ENCODE peak calls at places on chromosomes 12 and 14, in eight cellular contexts. C is tibial nerve, K is transverse colon, J is uterus, P is esophagus squamous epithelium, Z is endothelial cell of umbilical vein, Y is IMR-90, M is stomach. T is an unnamed sample.

GRCh38 chr12:68612245-68612644 is 1.5 kb downstream of the RAP1B start:
- DNase-seq in K (no peak), Z (peak), C (no peak), M (no peak), J (no peak), Y (peak), P (no peak), T (peak)

GRCh38 chr12:68180792-68181744 is 21.5 kb upstream of the IFNG start:
- DNase-seq in Y (no peak), M (no peak), P (no peak), J (no peak), C (no peak), K (no peak), Z (no peak), T (peak)

GRCh38 chr14:91289464-91289863 is 45.0 kb upstream of the GPR68 start:
- DNase-seq in P (no peak), M (no peak), C (no peak), J (no peak), Z (no peak), Y (no peak), K (no peak), T (no peak)

GRCh38 chr14:99158646-99159165 is 113.3 kb downstream of the BCL11B start:
- DNase-seq in C (no peak), J (no peak), P (no peak), K (no peak), Y (no peak), M (peak), Z (no peak), T (no peak)

GRCh38 chr14:63677891-63678379 is 36.3 kb upstream of the WDR89 start:
- DNase-seq in J (no peak), Z (peak), P (no peak), K (peak), Y (peak), M (no peak), C (no peak), T (peak)

GRCh38 chr12:7806863-7807487 is 17.8 kb downstream of the NANOG start:
- DNase-seq in C (peak), P (no peak), Z (peak), M (peak), Y (peak), J (peak), K (peak), T (peak)

GRCh38 chr12:132786192-132786591 is 24.6 kb upstream of the ANKLE2 start:
- DNase-seq in K (no peak), C (no peak), P (no peak), M (no peak), Z (no peak), Y (no peak), J (no peak), T (no peak)

GRCh38 chr14:81710232-81710845 is 176.7 kb upstream of the SEL1L start:
- DNase-seq in C (no peak), P (no peak), Y (peak), J (no peak), Z (no peak), M (no peak), K (no peak), T (peak)

GRCh38 chr12:101697930-101698781 is 716 bp downstream of the CHPT1 start:
- DNase-seq in J (peak), Y (peak), P (no peak), C (peak), K (peak), M (peak), Z (peak), T (peak)

GRCh38 chr12:43882578-43883178 is 46.8 kb downstream of the TMEM117 start:
- DNase-seq in Z (peak), K (peak), J (no peak), P (no peak), Y (peak), C (no peak), M (no peak), T (peak)

GRCh38 chr14:33812596-33812995 is 138.3 kb downstream of the EGLN3 start:
- DNase-seq in J (no peak), C (no peak), Y (no peak), Z (no peak), M (no peak), P (no peak), K (no peak), T (no peak)

GRCh38 chr14:69214376-69214775 is 23.1 kb downstream of the EXD2 start:
- DNase-seq in J (no peak), M (no peak), P (no peak), K (no peak), C (no peak), Z (no peak), Y (peak), T (no peak)

GRCh38 chr12:24997496-24997895 is 48.6 kb upstream of the BCAT1 start:
- DNase-seq in C (no peak), J (no peak), M (no peak), P (no peak), K (no peak), Z (no peak), Y (no peak), T (no peak)
- H3K4me3 ChIP-seq in C (no peak), J (no peak), M (no peak), P (no peak), K (no peak), Z (no peak), Y (no peak), T (no peak)

GRCh38 chr12:116426391-116427136 is 132.6 kb upstream of the MAP1LC3B2 start:
- DNase-seq in P (no peak), Y (peak), Z (peak), C (peak), K (peak), J (peak), M (no peak), T (no peak)
- TF ChIP-seq CTCF in P (peak), Y (peak), Z (peak), C (no peak), K (no peak), J (peak), M (no peak), T (no peak)

GRCh38 chr12:11731455-11731854 is 82.0 kb downstream of the ETV6 start:
- DNase-seq in M (no peak), J (no peak), P (no peak), Y (peak), Z (peak), K (no peak), C (no peak), T (peak)

GRCh38 chr12:11732760-11733159 is 83.3 kb downstream of the ETV6 start:
- DNase-seq in Y (no peak), P (no peak), J (no peak), Z (no peak), C (no peak), M (no peak), K (no peak), T (no peak)

GRCh38 chr12:11731042-11731357 is 81.5 kb downstream of the ETV6 start:
- DNase-seq in M (no peak), C (no peak), P (no peak), K (no peak), Y (no peak), J (no peak), Z (no peak), T (no peak)

GRCh38 chr12:11730299-11731041 is 81.0 kb downstream of the ETV6 start:
- DNase-seq in M (peak), C (no peak), Y (no peak), J (no peak), Z (no peak), K (peak), P (no peak), T (no peak)

GRCh38 chr12:11732023-11732422 is 82.5 kb downstream of the ETV6 start:
- DNase-seq in Y (no peak), C (no peak), J (no peak), M (no peak), K (no peak), P (no peak), Z (no peak), T (no peak)
- TF ChIP-seq POLR2A in Y (no peak), C (no peak), J (no peak), M (no peak), K (no peak), P (no peak), Z (no peak), T (no peak)

DNA sequence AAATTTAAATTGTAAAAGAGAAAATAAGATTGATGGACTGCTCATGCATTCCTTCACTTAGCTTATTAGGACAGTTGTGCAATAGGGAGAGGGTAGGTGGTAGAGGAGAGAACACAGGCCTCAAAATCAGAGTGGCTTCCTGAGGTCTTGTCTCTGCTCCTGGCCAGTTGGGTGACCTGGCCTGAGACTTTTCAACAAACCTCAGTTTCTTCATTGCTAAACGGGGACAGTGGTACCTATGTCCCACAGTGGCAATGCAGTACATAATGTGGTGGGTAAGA is 2.6 kb downstream of the MAP3K12 start:
- DNase-seq in P (no peak), K (no peak), Y (no peak), J (no peak), C (no peak), Z (no peak), M (no peak), T (no peak)
- H3K4me3 ChIP-seq in P (no peak), K (no peak), Y (no peak), J (no peak), C (no peak), Z (no peak), M (no peak), T (no peak)

GRCh38 chr14:94717808-94718207 is 52.1 kb downstream of the GSC start:
- DNase-seq in K (no peak), Z (no peak), C (no peak), M (no peak), P (no peak), J (no peak), Y (no peak), T (no peak)
- TF ChIP-seq CTCF in K (no peak), Z (no peak), C (no peak), M (no peak), P (no peak), J (no peak), Y (no peak), T (no peak)